ENCODE peak calls at places on chromosomes 7 and 10, in four cellular contexts. A, J, K and E are unnamed samples.

GRCh38 chr7:127873151-127873550 is 158.1 kb downstream of the LRRC4 start:
- DNase-seq in A (no peak), J (no peak), K (no peak), E (no peak)

GRCh38 chr10:93445978-93446720 is 36.0 kb downstream of the MYOF start:
- DNase-seq in A (peak; percentile 51), J (no peak), K (no peak), E (no peak)

GRCh38 chr10:72308320-72308987 is 34.7 kb downstream of the DDIT4 start:
- DNase-seq in A (peak; percentile 87), J (peak; percentile 78), K (no peak), E (peak; percentile 91)

GRCh38 chr10:119131512-119132240 is 27.8 kb downstream of the DENND10 start:
- DNase-seq in A (peak; percentile 22), J (no peak), K (no peak), E (no peak)

GRCh38 chr7:98969386-98969785 is 91.1 kb downstream of the TRRAP start:
- DNase-seq in A (no peak), J (no peak), K (no peak), E (no peak)

GRCh38 chr10:124992462-124993344 is 50.8 kb downstream of the ZRANB1 start:
- DNase-seq in A (peak; percentile 68), J (peak; percentile 59), K (peak; percentile 72), E (no peak)

GRCh38 chr10:47048533-47048905 is 137.3 kb downstream of the PTPN20 start:
- DNase-seq in A (no peak), J (no peak), K (peak; percentile 54), E (no peak)

GRCh38 chr10:71325258-71325657 is 6.2 kb downstream of the SLC29A3 start:
- DNase-seq in A (no peak), J (no peak), K (no peak), E (no peak)

GRCh38 chr10:72720814-72721665 is 29.1 kb downstream of the MCU start:
- DNase-seq in A (no peak), J (no peak), K (no peak), E (no peak)

GRCh38 chr10:11162828-11163599 is 145.3 kb downstream of the CELF2 start:
- DNase-seq in A (no peak), J (no peak), K (peak; percentile 65), E (peak; percentile 90)

GRCh38 chr7:23226841-23227450 is 19.6 kb upstream of the GPNMB start:
- DNase-seq in A (no peak), J (no peak), K (no peak), E (no peak)

GRCh38 chr10:72952189-72952900 is 2.3 kb downstream of the PLA2G12B start:
- DNase-seq in A (no peak), J (no peak), K (no peak), E (no peak)

GRCh38 chr7:100642534-100642907 is 1.2 kb upstream of the TFR2 start:
- DNase-seq in A (no peak), J (peak; percentile 75), K (peak; percentile 91), E (no peak)

GRCh38 chr10:80486151-80486692 is 32.1 kb downstream of the TSPAN14 start:
- DNase-seq in A (no peak), J (no peak), K (no peak), E (peak; percentile 54)

GRCh38 chr7:151873402-151873965 is 3.4 kb downstream of the PRKAG2 start:
- DNase-seq in A (no peak), J (no peak), K (peak; percentile 50), E (no peak)

GRCh38 chr10:124565565-124566221 is 104.1 kb downstream of the LHPP start:
- DNase-seq in A (peak; percentile 23), J (no peak), K (peak; percentile 56), E (no peak)

GRCh38 chr7:38369816-38370493 is 96.5 kb upstream of the TARP start:
- DNase-seq in A (peak; percentile 84), J (peak; percentile 74), K (peak; percentile 90), E (peak; percentile 96)

GRCh38 chr10:37865957-37866671 is 8.7 kb upstream of the ZNF248 start:
- DNase-seq in A (no peak), J (no peak), K (no peak), E (no peak)

GRCh38 chr10:14758994-14759664 is 15.6 kb downstream of the FAM107B start:
- DNase-seq in A (peak; percentile 14), J (peak; percentile 27), K (no peak), E (no peak)

GRCh38 chr10:30151581-30152389 is 92.4 kb upstream of the JCAD start:
- DNase-seq in A (peak; percentile 73), J (peak; percentile 18), K (no peak), E (no peak)

GRCh38 chr10:57430376-57430775 is 837.3 kb downstream of the IPMK start:
- DNase-seq in A (no peak), J (no peak), K (no peak), E (no peak)

GRCh38 chr10:109922353-109922975 is 847 bp downstream of the XPNPEP1 start:
- DNase-seq in A (no peak), J (peak; percentile 26), K (no peak), E (no peak)

GRCh38 chr10:31120392-31120791 is 88.7 kb upstream of the ZNF438 start:
- DNase-seq in A (no peak), J (no peak), K (no peak), E (no peak)

GRCh38 chr10:118958984-118959916 is 70.3 kb upstream of the NANOS1 start:
- DNase-seq in A (peak; percentile 86), J (no peak), K (no peak), E (no peak)

GRCh38 chr10:35127289-35127891 is 744 bp downstream of the CREM start:
- DNase-seq in A (peak; percentile 66), J (peak; percentile 54), K (peak; percentile 75), E (peak; percentile 76)

GRCh38 chr10:124244256-124244877 is 151.0 kb upstream of the CHST15 start:
- DNase-seq in A (no peak), J (no peak), K (peak; percentile 34), E (no peak)

GRCh38 chr7:150876817-150877526 is 24.7 kb downstream of the AOC1 start:
- DNase-seq in A (peak; percentile 63), J (peak; percentile 91), K (peak; percentile 67), E (no peak)

GRCh38 chr10:3425713-3426112 is 253.1 kb upstream of the PITRM1 start:
- DNase-seq in A (no peak), J (no peak), K (no peak), E (no peak)

GRCh38 chr7:5693529-5693928 is 87.9 kb downstream of the RNF216 start:
- DNase-seq in A (peak; percentile 69), J (no peak), K (no peak), E (peak; percentile 71)

GRCh38 chr10:5945561-5946418 is 31.6 kb downstream of the IL15RA start:
- DNase-seq in A (peak; percentile 93), J (no peak), K (peak; percentile 70), E (peak; percentile 56)

GRCh38 chr10:82282782-82283456 is 407.9 kb downstream of the NRG3 start:
- DNase-seq in A (peak; percentile 65), J (no peak), K (no peak), E (no peak)

GRCh38 chr10:117860823-117861222 is 185.9 kb downstream of the RAB11FIP2 start:
- DNase-seq in A (peak; percentile 34), J (peak; percentile 34), K (no peak), E (no peak)
- TF ChIP-seq CTCF in A (peak; percentile 23), J (peak; percentile 27), K (peak; percentile 8), E (no peak)

DNA sequence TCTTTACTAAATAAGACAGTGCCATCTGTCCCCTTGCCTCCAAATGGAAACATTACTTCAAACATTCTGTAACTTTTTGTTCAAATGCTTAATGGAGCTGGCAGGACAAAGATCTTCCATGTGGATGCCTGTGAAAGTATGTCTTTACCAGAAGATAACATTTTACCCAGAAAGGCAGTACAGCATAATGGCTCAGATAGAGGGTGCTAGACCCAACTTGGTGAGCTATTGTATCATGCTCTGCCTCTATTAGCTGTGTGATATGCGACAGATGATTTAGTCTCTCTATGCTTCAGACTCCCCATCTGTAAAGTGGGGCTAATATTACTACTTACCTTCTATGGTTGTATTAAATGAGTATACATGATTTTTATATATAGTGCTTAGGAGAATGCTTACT is 8.8 kb upstream of the SMKR1 start:
- DNase-seq in A (peak; percentile 14), J (no peak), K (no peak), E (no peak)
- TF ChIP-seq CTCF in A (no peak), J (peak; percentile 35), K (no peak), E (no peak)

DNA sequence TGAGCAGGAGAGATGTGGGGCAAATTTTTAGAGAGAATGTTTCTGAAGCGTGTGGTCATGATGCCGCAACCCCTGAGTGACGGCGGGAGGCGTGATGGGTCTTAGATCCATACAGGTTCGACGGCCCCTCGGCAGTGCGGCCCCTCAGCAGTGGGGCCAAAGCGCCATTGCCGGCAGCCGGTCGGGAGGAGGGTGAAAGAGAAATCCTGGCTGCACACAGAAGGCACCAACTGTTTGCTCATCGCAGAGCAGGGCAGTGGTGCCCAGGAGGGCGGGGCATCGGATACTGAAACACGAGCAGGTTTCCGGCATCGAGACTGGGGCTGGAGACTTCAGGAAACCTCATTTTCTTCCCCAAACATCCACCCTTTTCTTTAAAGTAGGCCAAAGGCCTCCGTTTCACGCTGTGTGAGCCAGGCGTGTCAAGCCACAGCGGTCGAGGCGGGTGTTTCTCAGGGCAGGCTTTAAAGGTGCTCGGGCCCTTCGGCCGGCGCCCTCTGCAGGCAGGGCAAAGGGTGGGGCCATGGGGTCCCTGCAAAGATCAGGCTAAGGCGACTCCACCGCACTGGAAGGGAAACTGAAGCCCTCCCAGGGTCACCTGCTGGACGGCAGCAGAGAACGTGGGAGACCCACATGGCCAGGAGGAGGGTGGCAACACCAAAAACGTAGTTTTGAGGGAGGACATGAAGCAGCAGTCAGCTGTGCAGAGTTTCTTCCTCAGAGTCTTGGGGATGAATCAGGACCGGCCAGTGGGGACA is 42.0 kb upstream of the PPP2R2D start:
- DNase-seq in A (no peak), J (no peak), K (no peak), E (peak; percentile 34)
- TF ChIP-seq CTCF in A (no peak), J (no peak), K (no peak), E (no peak)

DNA sequence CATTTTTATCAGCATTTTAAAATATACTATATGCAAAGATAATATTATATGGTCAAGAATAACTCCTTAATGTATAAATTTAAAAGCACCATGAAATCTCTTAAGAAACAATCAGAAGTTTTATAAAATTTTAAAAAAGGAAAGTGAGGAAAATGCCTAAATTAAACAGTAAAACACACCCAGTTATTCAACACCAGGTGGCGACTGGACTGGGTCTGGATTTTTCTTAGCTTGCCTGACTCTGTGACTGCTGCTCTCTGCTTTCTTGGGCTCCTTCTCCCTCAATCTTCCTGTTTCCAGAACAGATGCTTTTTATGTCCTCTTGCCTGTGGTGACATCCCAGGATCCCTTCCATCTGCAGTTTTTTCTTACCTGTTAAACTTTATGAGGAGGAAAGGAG is 200.3 kb downstream of the BICC1 start:
- DNase-seq in A (no peak), J (no peak), K (no peak), E (no peak)
- TF ChIP-seq CTCF in A (no peak), J (peak; percentile 24), K (no peak), E (no peak)